ENCODE peak calls at places on chromosomes 5 and 9, in ten cellular contexts. One of them, this sample, is unnamed.

GRCh38 chr5:54176066-54176835 is 134.1 kb downstream of the ARL15 start:
- DNase-seq in Kasumi-1: no peak
- DNase-seq in caudate nucleus: no peak
- DNase-seq in mesenteric fat pad: no peak
- DNase-seq in EL: no peak
- DNase-seq in kidney glomerular epithelial cell: no peak
- DNase-seq in T-helper 1 cell: no peak
- DNase-seq in fibroblast of pulmonary artery: no peak
- DNase-seq in stimulated activated CD4-positive, alpha-beta T cell treated with anti-CD3 and anti-CD28 coated beads, Interleukin-15, amount 100 ng/mL, for 1 hour: no peak
- DNase-seq in fibroblast of mammary gland: no peak
- DNase-seq in this sample: no peak

GRCh38 chr5:107670927-107671741 is at the start of gene EFNA5:
- DNase-seq in Kasumi-1: peak
- DNase-seq in caudate nucleus: peak
- DNase-seq in mesenteric fat pad: peak
- DNase-seq in EL: peak
- DNase-seq in kidney glomerular epithelial cell: peak
- DNase-seq in T-helper 1 cell: no peak
- DNase-seq in fibroblast of pulmonary artery: peak
- DNase-seq in stimulated activated CD4-positive, alpha-beta T cell treated with anti-CD3 and anti-CD28 coated beads, Interleukin-15, amount 100 ng/mL, for 1 hour: no peak
- DNase-seq in fibroblast of mammary gland: peak
- DNase-seq in this sample: no peak

GRCh38 chr5:66246621-66247020 is 102.5 kb downstream of the SREK1 start:
- DNase-seq in Kasumi-1: no peak
- DNase-seq in caudate nucleus: no peak
- DNase-seq in mesenteric fat pad: no peak
- DNase-seq in EL: peak
- DNase-seq in kidney glomerular epithelial cell: no peak
- DNase-seq in T-helper 1 cell: no peak
- DNase-seq in fibroblast of pulmonary artery: peak
- DNase-seq in stimulated activated CD4-positive, alpha-beta T cell treated with anti-CD3 and anti-CD28 coated beads, Interleukin-15, amount 100 ng/mL, for 1 hour: no peak
- DNase-seq in fibroblast of mammary gland: peak
- DNase-seq in this sample: no peak

GRCh38 chr5:160285311-160285710 is 27.1 kb downstream of the CCNJL start:
- DNase-seq in Kasumi-1: peak
- DNase-seq in caudate nucleus: no peak
- DNase-seq in mesenteric fat pad: no peak
- DNase-seq in EL: no peak
- DNase-seq in kidney glomerular epithelial cell: no peak
- DNase-seq in T-helper 1 cell: no peak
- DNase-seq in fibroblast of pulmonary artery: no peak
- DNase-seq in stimulated activated CD4-positive, alpha-beta T cell treated with anti-CD3 and anti-CD28 coated beads, Interleukin-15, amount 100 ng/mL, for 1 hour: no peak
- DNase-seq in fibroblast of mammary gland: no peak
- DNase-seq in this sample: no peak

GRCh38 chr9:113785334-113785733 is 90.8 kb upstream of the ZNF618 start:
- DNase-seq in Kasumi-1: no peak
- DNase-seq in caudate nucleus: no peak
- DNase-seq in mesenteric fat pad: no peak
- DNase-seq in EL: no peak
- DNase-seq in kidney glomerular epithelial cell: no peak
- DNase-seq in T-helper 1 cell: no peak
- DNase-seq in fibroblast of pulmonary artery: no peak
- DNase-seq in stimulated activated CD4-positive, alpha-beta T cell treated with anti-CD3 and anti-CD28 coated beads, Interleukin-15, amount 100 ng/mL, for 1 hour: no peak
- DNase-seq in fibroblast of mammary gland: no peak
- DNase-seq in this sample: no peak

GRCh38 chr5:10528056-10528816 is 35.6 kb upstream of the ANKRD33B start:
- DNase-seq in Kasumi-1: no peak
- DNase-seq in caudate nucleus: no peak
- DNase-seq in mesenteric fat pad: peak
- DNase-seq in EL: peak
- DNase-seq in kidney glomerular epithelial cell: no peak
- DNase-seq in T-helper 1 cell: no peak
- DNase-seq in fibroblast of pulmonary artery: no peak
- DNase-seq in stimulated activated CD4-positive, alpha-beta T cell treated with anti-CD3 and anti-CD28 coated beads, Interleukin-15, amount 100 ng/mL, for 1 hour: no peak
- DNase-seq in fibroblast of mammary gland: peak
- DNase-seq in this sample: no peak

GRCh38 chr9:120478208-120478607 is 101.8 kb downstream of the CDK5RAP2 start:
- DNase-seq in Kasumi-1: peak
- DNase-seq in caudate nucleus: no peak
- DNase-seq in mesenteric fat pad: no peak
- DNase-seq in EL: peak
- DNase-seq in kidney glomerular epithelial cell: no peak
- DNase-seq in T-helper 1 cell: no peak
- DNase-seq in fibroblast of pulmonary artery: peak
- DNase-seq in stimulated activated CD4-positive, alpha-beta T cell treated with anti-CD3 and anti-CD28 coated beads, Interleukin-15, amount 100 ng/mL, for 1 hour: no peak
- DNase-seq in fibroblast of mammary gland: peak
- DNase-seq in this sample: no peak

GRCh38 chr9:38227061-38227540 is 158.1 kb upstream of the SHB start:
- DNase-seq in Kasumi-1: peak
- DNase-seq in caudate nucleus: no peak
- DNase-seq in mesenteric fat pad: peak
- DNase-seq in EL: peak
- DNase-seq in kidney glomerular epithelial cell: peak
- DNase-seq in T-helper 1 cell: no peak
- DNase-seq in fibroblast of pulmonary artery: peak
- DNase-seq in stimulated activated CD4-positive, alpha-beta T cell treated with anti-CD3 and anti-CD28 coated beads, Interleukin-15, amount 100 ng/mL, for 1 hour: peak
- DNase-seq in fibroblast of mammary gland: peak
- DNase-seq in this sample: no peak

GRCh38 chr5:50445281-50445949 is 4.3 kb upstream of the EMB start:
- DNase-seq in Kasumi-1: peak
- DNase-seq in caudate nucleus: no peak
- DNase-seq in mesenteric fat pad: no peak
- DNase-seq in EL: no peak
- DNase-seq in kidney glomerular epithelial cell: no peak
- DNase-seq in T-helper 1 cell: no peak
- DNase-seq in fibroblast of pulmonary artery: no peak
- DNase-seq in stimulated activated CD4-positive, alpha-beta T cell treated with anti-CD3 and anti-CD28 coated beads, Interleukin-15, amount 100 ng/mL, for 1 hour: no peak
- DNase-seq in fibroblast of mammary gland: no peak
- DNase-seq in this sample: no peak

GRCh38 chr9:101999441-101999840 is 261.0 kb upstream of the GRIN3A start:
- DNase-seq in Kasumi-1: no peak
- DNase-seq in caudate nucleus: no peak
- DNase-seq in mesenteric fat pad: no peak
- DNase-seq in EL: no peak
- DNase-seq in kidney glomerular epithelial cell: no peak
- DNase-seq in T-helper 1 cell: no peak
- DNase-seq in fibroblast of pulmonary artery: no peak
- DNase-seq in stimulated activated CD4-positive, alpha-beta T cell treated with anti-CD3 and anti-CD28 coated beads, Interleukin-15, amount 100 ng/mL, for 1 hour: no peak
- DNase-seq in fibroblast of mammary gland: no peak
- DNase-seq in this sample: no peak

This sample was measured in cardiac septum.